ENCODE peak calls at places on chromosome 17, in four cellular contexts. G is SK-N-MC, R is mesendoderm, M is GM04504. T is an unnamed sample.

GRCh38 chr17:30378191-30378796 is 433 bp upstream of the CPD start:
- DNase-seq in R (peak), M (no peak), G (no peak), T (no peak)

GRCh38 chr17:22703204-22703603 is 1010.9 kb downstream of the KCNJ18 start:
- DNase-seq in G (no peak), R (no peak), M (no peak), T (no peak)

GRCh38 chr17:47692895-47693666 is 880 bp upstream of the TBKBP1 start:
- DNase-seq in G (no peak), M (no peak), R (peak), T (no peak)

GRCh38 chr17:30677550-30678254 is 146.8 kb downstream of the CRLF3 start:
- DNase-seq in G (no peak), R (no peak), M (no peak), T (no peak)

GRCh38 chr17:79658811-79659207 is 48.0 kb upstream of the RBFOX3 start:
- DNase-seq in G (no peak), R (peak), M (no peak), T (no peak)

GRCh38 chr17:9406046-9406631 is 169.5 kb downstream of the STX8 start:
- DNase-seq in R (no peak), M (no peak), G (no peak), T (no peak)

GRCh38 chr17:39979021-39979660 is 1.5 kb upstream of the PSMD3 start:
- DNase-seq in R (peak), M (peak), G (no peak), T (peak)

GRCh38 chr17:60039509-60040442 is 38.9 kb downstream of the HEATR6 start:
- DNase-seq in G (no peak), M (no peak), R (peak), T (no peak)

GRCh38 chr17:73703216-73703615 is 59.0 kb upstream of the SDK2 start:
- DNase-seq in M (no peak), R (no peak), G (no peak), T (no peak)

GRCh38 chr17:11363575-11363974 is 122.6 kb downstream of the SHISA6 start:
- DNase-seq in G (no peak), M (no peak), R (peak), T (no peak)

GRCh38 chr17:44940321-44940720 is 7.3 kb downstream of the KIF18B start:
- DNase-seq in G (no peak), M (no peak), R (peak), T (no peak)

GRCh38 chr17:31074772-31075538 is 19.8 kb upstream of the NF1 start:
- DNase-seq in M (no peak), G (no peak), R (peak), T (no peak)

GRCh38 chr17:74429604-74430384 is 2.1 kb upstream of the GPRC5C start:
- DNase-seq in M (no peak), R (peak), G (no peak), T (no peak)

GRCh38 chr17:76527430-76528111 is 9.9 kb downstream of the CYGB start:
- DNase-seq in G (no peak), M (no peak), R (peak), T (no peak)

GRCh38 chr17:77240976-77241375 is 100.2 kb downstream of the SEC14L1 start:
- DNase-seq in M (no peak), G (no peak), R (no peak), T (no peak)

GRCh38 chr17:42527932-42528331 is 8.1 kb upstream of the NAGLU start:
- DNase-seq in R (no peak), G (no peak), M (no peak), T (no peak)

GRCh38 chr17:51765558-51766145 is 392.9 kb downstream of the CA10 start:
- DNase-seq in M (no peak), G (no peak), R (no peak), T (no peak)

GRCh38 chr17:28433696-28434095 is 27.7 kb upstream of the SLC46A1 start:
- DNase-seq in M (no peak), R (no peak), G (no peak), T (no peak)

GRCh38 chr17:41648411-41649195 is 24.2 kb upstream of the KRT17 start:
- DNase-seq in M (peak), R (peak), G (no peak), T (no peak)

GRCh38 chr17:58330544-58330996 is 2.0 kb upstream of the TSPOAP1 start:
- DNase-seq in G (no peak), R (no peak), M (no peak), T (no peak)

GRCh38 chr17:79168486-79169055 is 93.9 kb downstream of the ENGASE start:
- DNase-seq in R (no peak), M (no peak), G (no peak), T (no peak)

GRCh38 chr17:68131456-68131855 is 95.9 kb downstream of the KPNA2 start:
- DNase-seq in M (no peak), G (no peak), R (no peak), T (no peak)

GRCh38 chr17:60106377-60107059 is 27.8 kb upstream of the HEATR6 start:
- DNase-seq in M (no peak), R (no peak), G (no peak), T (no peak)

GRCh38 chr17:36600477-36600876 is 906 bp upstream of the MRM1 start:
- DNase-seq in R (no peak), M (no peak), G (no peak), T (no peak)

GRCh38 chr17:75109407-75110236 is at the start of gene ARMC7:
- DNase-seq in R (peak), M (peak), G (no peak), T (no peak)

GRCh38 chr17:81599719-81600486 is 37.0 kb downstream of the NPLOC4 start:
- DNase-seq in G (no peak), R (no peak), M (no peak), T (no peak)

GRCh38 chr17:28907709-28908475 is 5.0 kb upstream of the DHRS13 start:
- DNase-seq in R (no peak), M (no peak), G (no peak), T (no peak)

GRCh38 chr17:50047488-50048126 is 8.3 kb upstream of the ITGA3 start:
- DNase-seq in G (no peak), R (peak), M (no peak), T (no peak)

GRCh38 chr17:29623283-29623647 is 553 bp upstream of the CORO6 start:
- DNase-seq in M (no peak), G (no peak), R (no peak), T (no peak)

GRCh38 chr17:52147431-52147830 is 11.1 kb downstream of the CA10 start:
- DNase-seq in G (no peak), R (no peak), M (no peak), T (no peak)

GRCh38 chr17:45775576-45776011 is 8.5 kb upstream of the CRHR1 start:
- DNase-seq in G (no peak), M (no peak), R (no peak), T (no peak)

GRCh38 chr17:7404737-7405412 is 978 bp upstream of the TMEM256 start:
- DNase-seq in G (no peak), R (peak), M (no peak), T (no peak)

GRCh38 chr17:12020595-12021590 is at the start of gene MAP2K4:
- DNase-seq in G (no peak), R (peak), M (peak), T (peak)

GRCh38 chr17:34151081-34151480 is 104.0 kb upstream of the CCL2 start:
- DNase-seq in R (peak), M (no peak), G (no peak), T (no peak)

GRCh38 chr17:4937553-4937952 is 2.3 kb downstream of the SLC25A11 start:
- DNase-seq in G (no peak), M (no peak), R (no peak), T (no peak)

GRCh38 chr17:68533887-68534700 is 21.9 kb downstream of the PRKAR1A start:
- DNase-seq in G (no peak), R (peak), M (peak), T (peak)

GRCh38 chr17:39701784-39702422 is 2.0 kb downstream of the ERBB2 start:
- DNase-seq in G (no peak), M (no peak), R (no peak), T (no peak)

GRCh38 chr17:17959520-17960361 is 12.5 kb downstream of the TOM1L2 start:
- DNase-seq in G (no peak), R (no peak), M (no peak), T (no peak)

GRCh38 chr17:34378664-34379101 is 15.7 kb upstream of the CCL1 start:
- DNase-seq in G (no peak), M (no peak), R (no peak), T (no peak)